ENCODE peak calls at places on chromosomes 16 and 17, in four cellular contexts. K, Q, B and J are unnamed samples.

GRCh38 chr16:53052519-53053501 is at the start of gene CHD9NB:
- DNase-seq in K (peak; percentile 70), Q (no peak), B (no peak), J (no peak)

GRCh38 chr16:19168173-19169080 is at the start of gene SYT17:
- DNase-seq in K (peak; percentile 70), Q (no peak), B (no peak), J (no peak)

GRCh38 chr16:75452464-75453190 is 11.9 kb downstream of the TMEM170A start:
- DNase-seq in K (no peak), Q (no peak), B (no peak), J (no peak)

GRCh38 chr17:17685775-17686291 is 4.6 kb downstream of the RAI1 start:
- DNase-seq in K (peak; percentile 86), Q (no peak), B (no peak), J (no peak)

GRCh38 chr16:50259334-50260205 is 6.8 kb upstream of the ADCY7 start:
- DNase-seq in K (peak; percentile 49), Q (peak; percentile 85), B (no peak), J (peak; percentile 73)

GRCh38 chr16:15874745-15875314 is 13.6 kb downstream of the CEP20 start:
- DNase-seq in K (peak; percentile 79), Q (no peak), B (no peak), J (no peak)

GRCh38 chr16:31138621-31139578 is 3.4 kb upstream of the PRSS8 start:
- DNase-seq in K (peak; percentile 93), Q (no peak), B (no peak), J (peak; percentile 81)

GRCh38 chr16:7400117-7400890 is 67.7 kb downstream of the RBFOX1 start:
- DNase-seq in K (no peak), Q (no peak), B (no peak), J (no peak)

GRCh38 chr16:24270721-24271120 is 14.6 kb downstream of the CACNG3 start:
- DNase-seq in K (no peak), Q (no peak), B (no peak), J (no peak)